ENCODE peak calls at places on chromosomes 11 and 22, in seven cellular contexts. Z is HCT116, D is GM12878, Y is GM23338, G is Panc1, Q is upper lobe of left lung, B is HepG2. R is an unnamed sample.

GRCh38 chr11:132058211-132058772 is 687.9 kb downstream of the NTM start:
- ATAC-seq in Z (no peak), D (no peak), Y (peak), G (no peak), Q (peak), B (no peak), R (peak)

GRCh38 chr11:117092951-117093590 is 5.2 kb downstream of the SIK3 start:
- ATAC-seq in Z (no peak), D (peak), Y (no peak), G (no peak), Q (no peak), B (no peak), R (no peak)

GRCh38 chr11:69473520-69473894 is 8.0 kb upstream of the LINC01488 start:
- ATAC-seq in Z (no peak), D (no peak), Y (no peak), G (no peak), Q (no peak), B (no peak), R (no peak)

GRCh38 chr22:29867260-29867659 is 15.7 kb upstream of the MTMR3 start:
- ATAC-seq in Z (no peak), D (no peak), Y (no peak), G (no peak), Q (no peak), B (no peak), R (no peak)

GRCh38 chr22:28788601-28789000 is 11.8 kb downstream of the XBP1 start:
- ATAC-seq in Z (no peak), D (no peak), Y (no peak), G (no peak), Q (no peak), B (no peak), R (no peak)

GRCh38 chr11:70557742-70558485 is 159.6 kb downstream of the CTTN start:
- ATAC-seq in Z (no peak), D (no peak), Y (no peak), G (no peak), Q (no peak), B (no peak), R (no peak)

GRCh38 chr11:84894666-84895065 is 732.5 kb downstream of the DLG2 start:
- ATAC-seq in Z (no peak), D (no peak), Y (no peak), G (no peak), Q (no peak), B (no peak), R (no peak)

GRCh38 chr11:57336111-57336666 is 497 bp upstream of the SSRP1 start:
- ATAC-seq in Z (no peak), D (peak), Y (no peak), G (no peak), Q (peak), B (peak), R (no peak)

GRCh38 chr22:18970180-18970947 is 34.3 kb upstream of the PRODH start:
- ATAC-seq in Z (peak), D (no peak), Y (peak), G (peak), Q (no peak), B (peak), R (peak)

GRCh38 chr11:76189682-76190081 is 16.6 kb downstream of the WNT11 start:
- ATAC-seq in Z (no peak), D (no peak), Y (no peak), G (no peak), Q (no peak), B (no peak), R (no peak)
- TF ChIP-seq CTCF in Z (no peak), D (no peak), Y (no peak), G (no peak), Q (no peak), B (no peak), R (no peak)

DNA sequence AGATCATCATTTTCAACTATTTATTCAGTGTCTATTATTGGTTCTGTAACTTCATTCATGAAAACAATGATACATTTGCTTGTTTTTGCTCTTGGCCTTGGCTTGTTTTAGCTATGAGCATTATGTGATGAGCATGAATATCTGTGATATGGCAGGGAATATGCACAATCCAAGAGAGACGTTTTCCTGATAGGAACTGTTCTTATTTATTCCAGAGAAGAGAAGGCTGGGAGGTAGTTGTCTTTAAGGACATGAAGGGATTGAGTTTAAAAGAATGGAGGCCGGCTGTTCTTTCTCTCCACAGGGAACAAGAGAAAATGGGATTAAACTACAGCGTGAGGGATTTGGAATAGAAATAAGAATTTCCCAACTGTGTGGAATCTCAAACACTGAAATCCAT is 30.3 kb downstream of the BLID start:
- ATAC-seq in Z (peak), D (no peak), Y (no peak), G (no peak), Q (no peak), B (no peak), R (no peak)
- H3K27ac ChIP-seq in Z (peak), D (no peak), Y (no peak), G (no peak), Q (no peak), B (no peak), R (peak)

GRCh38 chr22:17108256-17109112 is 12.7 kb downstream of the TMEM121B start:
- ATAC-seq in Z (no peak), D (no peak), Y (no peak), G (no peak), Q (no peak), B (no peak), R (no peak)
- TF ChIP-seq POLR2AphosphoS5 in Z (no peak), D (no peak), Y (no peak), G (no peak), Q (no peak), B (no peak), R (no peak)

GRCh38 chr11:59106363-59107336 is at the start of gene FAM111B:
- ATAC-seq in Z (peak), D (peak), Y (peak), G (peak), Q (peak), B (peak), R (peak)

GRCh38 chr11:59097113-59097708 is 9.8 kb upstream of the FAM111B start:
- ATAC-seq in Z (peak), D (peak), Y (peak), G (no peak), Q (peak), B (peak), R (no peak)

GRCh38 chr11:59102259-59102765 is 4.7 kb upstream of the FAM111B start:
- ATAC-seq in Z (no peak), D (peak), Y (peak), G (peak), Q (peak), B (no peak), R (no peak)
- TF ChIP-seq CTCF in Z (no peak), D (peak), Y (peak), G (peak), Q (peak), B (no peak), R (peak)

GRCh38 chr11:120027546-120028180 is 110.2 kb downstream of the TRIM29 start:
- ATAC-seq in Z (no peak), D (no peak), Y (no peak), G (no peak), Q (no peak), B (no peak), R (no peak)

GRCh38 chr11:120023551-120023950 is 114.4 kb downstream of the TRIM29 start:
- ATAC-seq in Z (no peak), D (no peak), Y (no peak), G (no peak), Q (no peak), B (no peak), R (no peak)

GRCh38 chr11:120024046-120024445 is 113.9 kb downstream of the TRIM29 start:
- ATAC-seq in Z (peak), D (no peak), Y (peak), G (no peak), Q (no peak), B (no peak), R (no peak)

GRCh38 chr11:120024586-120024985 is 113.3 kb downstream of the TRIM29 start:
- ATAC-seq in Z (no peak), D (no peak), Y (no peak), G (no peak), Q (no peak), B (no peak), R (no peak)

DNA sequence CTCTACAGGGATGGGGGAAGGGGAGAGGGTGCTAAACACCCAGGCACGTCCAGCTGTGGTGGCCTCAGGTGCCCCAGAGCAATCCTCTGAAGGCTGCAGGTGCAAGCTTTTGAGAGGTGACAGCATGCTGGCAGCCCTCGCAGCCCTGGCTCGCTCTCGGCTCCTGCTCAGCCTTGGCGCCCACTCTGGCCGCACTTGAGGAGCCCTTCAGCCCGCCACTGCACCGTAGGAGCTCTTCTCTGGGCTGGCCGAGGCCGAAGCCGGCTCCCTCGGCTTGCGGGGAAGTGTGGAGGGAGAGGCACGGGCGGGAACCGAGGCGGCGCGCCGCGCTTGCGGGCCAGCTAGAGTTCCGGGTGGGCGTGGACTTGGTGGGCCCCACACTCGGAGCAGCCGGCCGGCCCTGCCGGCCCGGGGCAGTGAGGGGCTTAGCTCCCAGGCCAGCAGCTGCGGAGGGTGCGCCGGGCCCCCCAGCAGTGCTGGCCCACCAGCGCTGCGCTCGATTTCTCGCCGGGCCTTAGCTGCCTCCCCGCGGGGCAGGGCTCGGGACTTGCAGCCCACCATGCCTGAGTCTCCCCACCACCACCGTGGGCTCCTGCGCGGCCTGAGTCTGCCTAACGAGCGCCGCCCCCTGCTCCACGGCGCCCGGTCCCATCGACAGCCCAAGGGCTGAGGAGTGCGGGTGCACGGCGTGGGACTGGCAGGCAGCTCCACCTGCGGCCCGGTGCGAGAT is 112.1 kb downstream of the TRIM29 start:
- ATAC-seq in Z (no peak), D (no peak), Y (peak), G (no peak), Q (no peak), B (no peak), R (no peak)
- H3K27ac ChIP-seq in Z (no peak), D (no peak), Y (no peak), G (no peak), Q (no peak), B (no peak), R (no peak)

GRCh38 chr11:3220101-3220500 is 1.5 kb upstream of the MRGPRG start:
- ATAC-seq in Z (no peak), D (no peak), Y (no peak), G (no peak), Q (no peak), B (no peak), R (no peak)
- TF ChIP-seq POLR2AphosphoS5 in Z (no peak), D (no peak), Y (no peak), G (no peak), Q (no peak), B (no peak), R (no peak)

GRCh38 chr11:2690596-2691354 is 9.0 kb downstream of the KCNQ1OT1 start:
- ATAC-seq in Z (no peak), D (no peak), Y (no peak), G (no peak), Q (no peak), B (peak), R (no peak)

GRCh38 chr11:2693851-2694261 is 5.9 kb downstream of the KCNQ1OT1 start:
- ATAC-seq in Z (peak), D (peak), Y (peak), G (no peak), Q (no peak), B (peak), R (no peak)

GRCh38 chr11:2691355-2691761 is 8.4 kb downstream of the KCNQ1OT1 start:
- ATAC-seq in Z (no peak), D (no peak), Y (no peak), G (no peak), Q (no peak), B (peak), R (no peak)

GRCh38 chr11:2693271-2693833 is 6.4 kb downstream of the KCNQ1OT1 start:
- ATAC-seq in Z (no peak), D (no peak), Y (peak), G (no peak), Q (no peak), B (peak), R (no peak)

GRCh38 chr11:2691991-2692841 is 7.6 kb downstream of the KCNQ1OT1 start:
- ATAC-seq in Z (peak), D (peak), Y (peak), G (no peak), Q (peak), B (peak), R (no peak)
- TF ChIP-seq CTCF in Z (peak), D (peak), Y (peak), G (no peak), Q (peak), B (peak), R (peak)

GRCh38 chr11:129323896-129324522 is 51.6 kb upstream of the BARX2 start:
- ATAC-seq in Z (no peak), D (no peak), Y (peak), G (no peak), Q (peak), B (peak), R (peak)

GRCh38 chr11:129320485-129320884 is 55.2 kb upstream of the BARX2 start:
- ATAC-seq in Z (peak), D (no peak), Y (no peak), G (no peak), Q (no peak), B (no peak), R (no peak)

GRCh38 chr11:129321076-129321475 is 54.6 kb upstream of the BARX2 start:
- ATAC-seq in Z (no peak), D (no peak), Y (no peak), G (no peak), Q (no peak), B (no peak), R (no peak)

GRCh38 chr11:129324533-129325175 is 51.0 kb upstream of the BARX2 start:
- ATAC-seq in Z (no peak), D (no peak), Y (no peak), G (peak), Q (peak), B (peak), R (peak)

DNA sequence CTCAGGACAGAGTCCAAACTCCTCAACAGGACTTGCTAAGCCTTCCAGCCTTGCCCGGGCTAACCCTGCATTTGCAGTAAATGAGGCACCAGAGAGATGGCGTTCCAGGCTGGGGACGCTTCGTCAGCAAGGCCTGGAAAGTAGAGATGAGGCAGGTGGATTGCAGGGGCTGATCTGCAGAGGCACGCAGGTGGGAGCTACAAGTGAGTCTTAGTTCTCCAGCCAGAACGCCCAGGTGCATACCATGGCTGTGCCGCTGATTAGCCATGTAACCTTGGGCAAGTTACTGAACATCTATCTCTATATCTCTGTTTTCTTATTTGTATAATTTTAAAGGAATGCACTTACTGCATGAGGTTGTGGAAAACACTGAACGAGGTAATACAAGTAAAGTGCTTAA is 52.7 kb upstream of the BARX2 start:
- ATAC-seq in Z (no peak), D (no peak), Y (no peak), G (no peak), Q (no peak), B (no peak), R (no peak)
- H3K27ac ChIP-seq in Z (no peak), D (no peak), Y (no peak), G (no peak), Q (no peak), B (no peak), R (no peak)

GRCh38 chr22:46480396-46480795 is 57.0 kb downstream of the CELSR1 start:
- ATAC-seq in Z (no peak), D (no peak), Y (no peak), G (no peak), Q (no peak), B (no peak), R (no peak)
- TF ChIP-seq POLR2AphosphoS5 in Z (no peak), D (no peak), Y (no peak), G (no peak), Q (no peak), B (no peak), R (no peak)

GRCh38 chr11:120327311-120327710 is 2.2 kb downstream of the TLCD5 start:
- ATAC-seq in Z (no peak), D (no peak), Y (no peak), G (no peak), Q (no peak), B (no peak), R (no peak)

GRCh38 chr11:120326845-120327281 is 1.8 kb downstream of the TLCD5 start:
- ATAC-seq in Z (no peak), D (peak), Y (no peak), G (no peak), Q (no peak), B (no peak), R (no peak)

GRCh38 chr11:120329556-120329955 is 4.5 kb downstream of the TLCD5 start:
- ATAC-seq in Z (no peak), D (no peak), Y (no peak), G (no peak), Q (no peak), B (no peak), R (no peak)

GRCh38 chr11:120324932-120325810 is at the start of gene TLCD5:
- ATAC-seq in Z (peak), D (peak), Y (peak), G (peak), Q (peak), B (peak), R (peak)

GRCh38 chr11:120326228-120326627 is 1.1 kb downstream of the TLCD5 start:
- ATAC-seq in Z (no peak), D (peak), Y (no peak), G (no peak), Q (peak), B (no peak), R (peak)
- TF ChIP-seq CTCF in Z (no peak), D (no peak), Y (no peak), G (no peak), Q (no peak), B (no peak), R (no peak)